ENCODE peak calls at places on chromosomes 7 and 10, in five cellular contexts. N is BJ, K is dorsolateral prefrontal cortex, U is SK-N-SH, J is OCI-LY7. I is an unnamed sample.

GRCh38 chr10:122326385-122326784 is 48.1 kb upstream of the PLEKHA1 start:
- DNase-seq in N (no peak), K (no peak), J (peak), U (no peak), I (no peak)

GRCh38 chr10:58517071-58517470 is 4.4 kb downstream of the BICC1 start:
- DNase-seq in N (no peak), U (no peak), J (no peak), K (no peak), I (no peak)

GRCh38 chr7:13117103-13117502 is 429.7 kb downstream of the ARL4A start:
- DNase-seq in N (no peak), K (no peak), U (no peak), J (no peak), I (peak)

GRCh38 chr7:115511330-115511729 is 519.2 kb downstream of the TFEC start:
- DNase-seq in J (no peak), N (no peak), U (no peak), K (no peak), I (no peak)

GRCh38 chr7:37540917-37541316 is 92.3 kb upstream of the ELMO1 start:
- DNase-seq in U (no peak), N (no peak), K (no peak), J (no peak), I (no peak)

GRCh38 chr7:131042269-131043160 is 285.2 kb upstream of the MKLN1 start:
- DNase-seq in N (no peak), K (no peak), U (no peak), J (no peak), I (no peak)

GRCh38 chr10:132784582-132785432 is 1.1 kb downstream of the NKX6-2 start:
- DNase-seq in U (no peak), K (no peak), J (no peak), N (no peak), I (no peak)

GRCh38 chr7:16644624-16644986 is 949 bp downstream of the ANKMY2 start:
- DNase-seq in J (peak), K (peak), U (no peak), N (no peak), I (peak)

GRCh38 chr10:118259288-118259906 is 82.7 kb downstream of the FAM204A start:
- DNase-seq in N (no peak), K (no peak), J (peak), U (peak), I (peak)

GRCh38 chr10:77179015-77179695 is 458.5 kb downstream of the KCNMA1 start:
- DNase-seq in N (peak), U (no peak), J (no peak), K (no peak), I (peak)

GRCh38 chr10:85548038-85548437 is 818.6 kb downstream of the GRID1 start:
- DNase-seq in K (peak), N (no peak), J (peak), U (peak), I (peak)

GRCh38 chr7:81851413-81851812 is 81.6 kb upstream of the HGF start:
- DNase-seq in J (no peak), K (no peak), N (no peak), U (no peak), I (no peak)

GRCh38 chr10:58518775-58519174 is 6.1 kb downstream of the BICC1 start:
- DNase-seq in U (no peak), K (no peak), J (no peak), N (no peak), I (no peak)

GRCh38 chr10:31947144-31947926 is 18.7 kb upstream of the ARHGAP12 start:
- DNase-seq in N (peak), J (peak), K (no peak), U (peak), I (peak)

GRCh38 chr10:89466599-89467035 is 52.2 kb downstream of the IFIT5 start:
- DNase-seq in J (peak), U (peak), K (no peak), N (no peak), I (peak)

GRCh38 chr10:132447446-132448247 is 50.6 kb downstream of the PWWP2B start:
- DNase-seq in N (peak), J (peak), U (no peak), K (no peak), I (peak)

GRCh38 chr10:34565934-34566333 is 249.2 kb downstream of the PARD3 start:
- DNase-seq in U (no peak), J (no peak), N (no peak), K (no peak), I (peak)

GRCh38 chr7:141262101-141262819 is 188.4 kb downstream of the TMEM178B start:
- DNase-seq in N (no peak), K (peak), U (peak), J (no peak), I (no peak)

GRCh38 chr10:59995862-59996261 is 89.5 kb upstream of the CCDC6 start:
- DNase-seq in K (no peak), N (no peak), U (no peak), J (no peak), I (no peak)

GRCh38 chr7:133230591-133231194 is 22.2 kb upstream of the EXOC4 start:
- DNase-seq in N (peak), J (peak), U (peak), K (peak), I (peak)

GRCh38 chr10:125977206-125977605 is 80.8 kb downstream of the FANK1 start:
- DNase-seq in U (no peak), N (no peak), K (no peak), J (peak), I (no peak)
- TF ChIP-seq CTCF in U (no peak), N (peak), K (no peak), J (peak), I (peak)

DNA sequence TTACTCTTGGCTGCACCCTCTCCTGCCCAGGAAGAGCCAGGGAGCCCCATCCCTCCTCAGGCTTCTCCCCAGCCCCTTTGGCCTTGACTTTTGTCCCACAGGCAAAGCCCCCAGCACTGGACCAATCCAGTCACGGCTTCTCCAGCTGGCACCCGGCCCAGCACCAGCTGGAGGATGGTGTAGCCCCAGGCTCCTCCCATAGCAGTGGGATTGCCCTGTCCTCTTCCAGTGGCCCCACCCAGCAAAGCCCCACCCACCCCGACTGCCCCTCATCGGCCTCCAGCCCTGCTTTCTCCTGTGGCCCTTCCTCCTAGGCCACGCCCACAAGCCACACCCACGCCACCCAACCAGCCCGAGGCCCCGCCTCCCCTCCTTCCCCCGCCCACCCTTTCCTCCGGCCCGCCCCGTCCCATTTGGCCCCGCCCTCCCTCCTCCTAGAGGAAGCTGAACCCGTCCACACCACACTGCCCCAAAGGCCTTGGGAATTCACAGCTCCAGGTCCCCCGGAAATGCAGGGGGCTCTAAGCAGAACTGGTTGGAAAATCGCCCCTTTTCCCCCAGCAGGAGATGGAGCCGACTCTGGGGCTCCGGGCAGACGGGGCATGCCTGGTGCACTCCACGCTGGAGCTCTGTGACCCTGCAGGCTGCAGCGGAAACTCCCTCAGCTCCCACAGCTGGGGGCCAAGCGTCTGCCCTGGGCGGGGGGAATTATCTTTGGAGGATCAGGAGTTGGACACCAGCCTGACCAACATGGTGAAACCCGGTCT is 25.2 kb downstream of the GET4 start:
- DNase-seq in N (peak), U (peak), K (no peak), J (peak), I (peak)
- H3K4me3 ChIP-seq in N (no peak), U (no peak), K (no peak), J (no peak), I (no peak)

GRCh38 chr10:26437637-26438461 is at the start of gene APBB1IP:
- DNase-seq in K (peak), J (peak), N (no peak), U (no peak), I (peak)
- TF ChIP-seq CTCF in K (no peak), J (no peak), N (no peak), U (no peak), I (peak)

DNA sequence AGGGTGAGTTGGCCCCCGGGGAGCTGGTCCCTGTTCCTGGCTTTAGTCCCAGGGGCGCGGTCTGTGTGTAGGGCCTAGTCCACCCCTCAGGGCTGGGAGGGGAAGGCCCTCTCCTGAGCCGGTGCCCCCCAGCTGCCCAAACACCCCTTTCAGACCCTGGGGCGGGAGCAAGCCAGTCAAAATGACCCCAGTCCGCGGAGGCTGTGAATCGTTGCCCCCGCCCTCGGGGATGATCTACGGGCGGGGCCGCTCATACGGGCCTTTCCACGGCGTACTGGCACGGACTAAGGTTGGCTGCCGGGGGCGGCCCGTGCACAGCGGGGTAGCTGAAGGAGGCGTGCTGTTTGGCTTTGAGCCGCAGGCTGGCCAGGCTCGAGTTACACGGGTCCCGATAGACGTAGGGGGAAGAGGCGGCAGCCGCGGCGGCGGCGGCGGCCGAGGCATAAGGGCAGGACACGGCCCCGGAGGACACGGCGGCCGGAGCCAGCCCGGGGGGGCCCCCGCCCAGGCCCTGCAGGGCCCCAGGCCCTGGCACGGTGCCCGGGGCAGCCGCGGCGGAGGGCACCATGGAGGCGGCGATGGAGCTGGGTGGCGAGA is 4.3 kb downstream of the ELOVL3 start:
- DNase-seq in N (no peak), J (no peak), K (no peak), U (peak), I (no peak)
- H3K4me3 ChIP-seq in N (peak), J (no peak), K (peak), U (peak), I (peak)

GRCh38 chr10:100342627-100342972 is 4.4 kb upstream of the SCD start:
- DNase-seq in J (no peak), U (no peak), K (no peak), N (no peak), I (no peak)
- TF ChIP-seq CTCF in J (peak), U (no peak), K (no peak), N (no peak), I (no peak)

GRCh38 chr10:69222157-69223027 is 2.3 kb downstream of the HKDC1 start:
- DNase-seq in N (no peak), K (no peak), J (peak), U (peak), I (peak)
- H3K4me3 ChIP-seq in N (no peak), K (no peak), J (peak), U (no peak), I (no peak)

DNA sequence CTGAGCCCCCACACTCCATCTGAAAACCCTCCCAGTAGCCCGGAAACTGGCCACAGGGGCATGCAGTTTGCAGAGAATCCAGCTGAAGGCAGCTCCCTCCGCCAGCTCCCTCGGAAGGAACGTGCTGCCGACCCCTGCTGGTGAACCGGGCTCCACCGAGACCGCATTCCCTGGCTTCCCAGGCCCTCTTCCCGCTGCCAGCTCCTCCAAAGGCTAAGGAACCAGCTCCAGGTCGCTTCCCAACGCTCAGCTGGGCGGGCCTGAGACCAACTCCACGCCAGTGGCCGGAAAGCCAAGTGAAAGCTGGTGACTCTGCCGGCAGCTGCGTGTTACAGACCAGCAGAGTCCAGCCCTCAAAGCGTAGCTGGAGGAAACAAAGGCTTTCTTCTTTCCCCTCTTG is 35.8 kb downstream of the GPER1 start:
- DNase-seq in J (no peak), K (no peak), N (no peak), U (peak), I (peak)
- TF ChIP-seq CTCF in J (no peak), K (peak), N (peak), U (peak), I (peak)

GRCh38 chr10:9759596-9759995 is 1258.1 kb upstream of the CELF2 start:
- DNase-seq in U (no peak), N (no peak), K (no peak), J (no peak), I (no peak)

GRCh38 chr10:9757176-9757575 is 1260.5 kb upstream of the CELF2 start:
- DNase-seq in J (no peak), N (no peak), U (no peak), K (no peak), I (no peak)

GRCh38 chr10:9766762-9767161 is 1250.9 kb upstream of the CELF2 start:
- DNase-seq in J (peak), K (no peak), N (no peak), U (no peak), I (no peak)

GRCh38 chr10:9762966-9763656 is 1254.6 kb upstream of the CELF2 start:
- DNase-seq in J (no peak), U (no peak), K (no peak), N (peak), I (peak)
- H3K4me3 ChIP-seq in J (no peak), U (no peak), K (no peak), N (no peak), I (no peak)